ENCODE peak calls at places on chromosome 10, in four cellular contexts. M is activated naive CD4-positive, alpha-beta T cell treated with anti-CD3 and anti-CD28 coated beads, Interleukin-2, amount 50 U/mL, for 16 hours; Z is A549; V is AML-193. L is an unnamed sample.

GRCh38 chr10:23558361-23558799 is 119.5 kb downstream of the OTUD1 start:
- DNase-seq in M (no peak), Z (no peak), V (no peak), L (no peak)

GRCh38 chr10:101292194-101293006 is 61.6 kb upstream of the BTRC start:
- DNase-seq in M (peak), Z (no peak), V (no peak), L (no peak)

GRCh38 chr10:97399843-97400545 is 1.1 kb downstream of the RRP12 start:
- DNase-seq in M (peak), Z (peak), V (peak), L (peak)

GRCh38 chr10:43254199-43254730 is 12.6 kb downstream of the RASGEF1A start:
- DNase-seq in M (no peak), Z (no peak), V (no peak), L (no peak)

GRCh38 chr10:13788701-13789447 is 202.1 kb downstream of the PRPF18 start:
- DNase-seq in M (no peak), Z (no peak), V (no peak), L (peak)

GRCh38 chr10:89275383-89275782 is 23.8 kb upstream of the LIPA start:
- DNase-seq in M (no peak), Z (no peak), V (no peak), L (no peak)

GRCh38 chr10:75117996-75118395 is 6.5 kb downstream of the SAMD8 start:
- DNase-seq in M (no peak), Z (no peak), V (no peak), L (peak)

GRCh38 chr10:104406715-104407517 is 53.3 kb downstream of the CFAP58 start:
- DNase-seq in M (no peak), Z (peak), V (peak), L (peak)

GRCh38 chr10:73432646-73433537 is 469 bp downstream of the MSS51 start:
- DNase-seq in M (no peak), Z (no peak), V (no peak), L (no peak)

GRCh38 chr10:37975407-37975991 is 948 bp downstream of the ZNF25 start:
- DNase-seq in M (no peak), Z (peak), V (peak), L (peak)

GRCh38 chr10:86195521-86195920 is 171.1 kb downstream of the GRID1 start:
- DNase-seq in M (no peak), Z (no peak), V (no peak), L (no peak)

GRCh38 chr10:45480294-45480693 is 106.3 kb downstream of the ALOX5 start:
- DNase-seq in M (no peak), Z (no peak), V (no peak), L (no peak)